ENCODE peak calls at places on chromosomes 11 and 22, in nine cellular contexts. O is cardiac muscle cell, S is cardiac fibroblast, K is HepG2, B is ascending aorta, U is mucosa of descending colon, R is astrocyte of the spinal cord, L is epithelial cell of esophagus, D is tibial nerve. I is an unnamed sample.

GRCh38 chr11:125464266-125464662 is 31.8 kb downstream of the FEZ1 start:
- DNase-seq in O (no peak), S (peak), K (no peak), B (no peak), U (no peak), R (peak), L (peak), D (no peak), I (no peak)

GRCh38 chr11:36402568-36403181 is 106.6 kb downstream of the PRR5L start:
- DNase-seq in O (no peak), S (peak), K (no peak), B (no peak), U (no peak), R (no peak), L (no peak), D (no peak), I (no peak)

GRCh38 chr22:44906248-44906936 is 103.4 kb downstream of the PHF21B start:
- DNase-seq in O (no peak), S (no peak), K (no peak), B (no peak), U (no peak), R (no peak), L (no peak), D (no peak), I (no peak)

GRCh38 chr11:75577198-75577597 is 15.1 kb downstream of the SERPINH1 start:
- DNase-seq in O (peak), S (peak), K (no peak), B (no peak), U (no peak), R (no peak), L (no peak), D (peak), I (no peak)

GRCh38 chr22:30250713-30251267 is 4.2 kb upstream of the LIF start:
- DNase-seq in O (no peak), S (no peak), K (no peak), B (no peak), U (no peak), R (peak), L (peak), D (no peak), I (no peak)

GRCh38 chr11:121757480-121758125 is 304.8 kb upstream of the SORL1-AS1 start:
- DNase-seq in O (no peak), S (no peak), K (no peak), B (no peak), U (no peak), R (peak), L (peak), D (no peak), I (no peak)

GRCh38 chr11:133966147-133966546 is 9.4 kb upstream of the IGSF9B start:
- DNase-seq in O (no peak), S (no peak), K (no peak), B (no peak), U (no peak), R (no peak), L (no peak), D (no peak), I (no peak)

GRCh38 chr11:64262271-64263002 is 11.1 kb downstream of the PLCB3 start:
- DNase-seq in O (no peak), S (no peak), K (no peak), B (no peak), U (no peak), R (no peak), L (no peak), D (no peak), I (no peak)

GRCh38 chr11:14249121-14249963 is 109.6 kb downstream of the RRAS2 start:
- DNase-seq in O (peak), S (peak), K (peak), B (no peak), U (no peak), R (peak), L (peak), D (peak), I (peak)

GRCh38 chr11:65662247-65662801 is 392 bp downstream of the RELA start:
- DNase-seq in O (no peak), S (peak), K (no peak), B (no peak), U (no peak), R (no peak), L (no peak), D (no peak), I (no peak)

GRCh38 chr11:131537196-131537595 is 166.8 kb downstream of the NTM start:
- DNase-seq in O (no peak), S (no peak), K (no peak), B (no peak), U (no peak), R (no peak), L (no peak), D (no peak), I (no peak)

GRCh38 chr11:126332221-126332711 is 23.2 kb upstream of the ST3GAL4 start:
- DNase-seq in O (no peak), S (peak), K (no peak), B (no peak), U (peak), R (peak), L (peak), D (peak), I (peak)

GRCh38 chr11:126561327-126561893 is 205.9 kb downstream of the ST3GAL4 start:
- DNase-seq in O (peak), S (peak), K (peak), B (no peak), U (no peak), R (peak), L (peak), D (no peak), I (peak)

GRCh38 chr11:106482920-106483761 is 405.7 kb downstream of the AASDHPPT start:
- DNase-seq in O (peak), S (peak), K (peak), B (no peak), U (no peak), R (peak), L (peak), D (no peak), I (peak)

GRCh38 chr22:33274214-33274828 is 216.1 kb upstream of the SYN3 start:
- DNase-seq in O (peak), S (peak), K (peak), B (no peak), U (no peak), R (no peak), L (no peak), D (no peak), I (no peak)

GRCh38 chr11:35529971-35530495 is 4.6 kb upstream of the PAMR1 start:
- DNase-seq in O (no peak), S (peak), K (no peak), B (no peak), U (no peak), R (peak), L (peak), D (peak), I (peak)

GRCh38 chr11:3799143-3799542 is 1.8 kb upstream of the NUP98 start:
- DNase-seq in O (no peak), S (no peak), K (no peak), B (no peak), U (no peak), R (no peak), L (no peak), D (no peak), I (no peak)

GRCh38 chr11:15843309-15843857 is 513.0 kb downstream of the SOX6 start:
- DNase-seq in O (no peak), S (peak), K (no peak), B (no peak), U (no peak), R (peak), L (no peak), D (no peak), I (no peak)

GRCh38 chr22:25514436-25514835 is 50.0 kb upstream of the GRK3 start:
- DNase-seq in O (peak), S (no peak), K (no peak), B (no peak), U (no peak), R (no peak), L (peak), D (no peak), I (no peak)

GRCh38 chr22:38239101-38239761 is 33.6 kb downstream of the TMEM184B start:
- DNase-seq in O (peak), S (peak), K (no peak), B (no peak), U (no peak), R (peak), L (peak), D (no peak), I (peak)

GRCh38 chr22:43343262-43343988 is at the start of gene SCUBE1:
- DNase-seq in O (peak), S (peak), K (no peak), B (no peak), U (peak), R (no peak), L (peak), D (peak), I (no peak)

GRCh38 chr11:107157146-107157808 is 139.0 kb upstream of the GUCY1A2 start:
- DNase-seq in O (no peak), S (no peak), K (no peak), B (no peak), U (no peak), R (no peak), L (no peak), D (no peak), I (no peak)

GRCh38 chr11:105167244-105167643 is 27.7 kb upstream of the CARD18 start:
- DNase-seq in O (no peak), S (no peak), K (no peak), B (no peak), U (no peak), R (no peak), L (no peak), D (no peak), I (no peak)

GRCh38 chr22:32836286-32836859 is 34.9 kb downstream of the TIMP3 start:
- DNase-seq in O (no peak), S (peak), K (peak), B (no peak), U (no peak), R (no peak), L (peak), D (no peak), I (no peak)

GRCh38 chr11:77113382-77114088 is 10.9 kb downstream of the OMP start:
- DNase-seq in O (peak), S (peak), K (no peak), B (no peak), U (peak), R (peak), L (peak), D (no peak), I (no peak)

GRCh38 chr11:77115956-77116355 is 12.1 kb upstream of the MYO7A start:
- DNase-seq in O (no peak), S (no peak), K (no peak), B (no peak), U (peak), R (no peak), L (no peak), D (no peak), I (no peak)

GRCh38 chr11:77114089-77114463 is 11.4 kb downstream of the OMP start:
- DNase-seq in O (no peak), S (no peak), K (no peak), B (no peak), U (peak), R (no peak), L (no peak), D (no peak), I (no peak)

GRCh38 chr11:77117485-77117884 is 10.6 kb upstream of the MYO7A start:
- DNase-seq in O (no peak), S (no peak), K (no peak), B (no peak), U (peak), R (peak), L (no peak), D (no peak), I (no peak)

GRCh38 chr11:77115181-77115611 is 12.6 kb downstream of the OMP start:
- DNase-seq in O (no peak), S (no peak), K (no peak), B (no peak), U (peak), R (no peak), L (no peak), D (no peak), I (no peak)
- TF ChIP-seq CTCF in O (no peak), S (peak), K (no peak), B (no peak), U (no peak), R (peak), L (peak), D (no peak), I (peak)

DNA sequence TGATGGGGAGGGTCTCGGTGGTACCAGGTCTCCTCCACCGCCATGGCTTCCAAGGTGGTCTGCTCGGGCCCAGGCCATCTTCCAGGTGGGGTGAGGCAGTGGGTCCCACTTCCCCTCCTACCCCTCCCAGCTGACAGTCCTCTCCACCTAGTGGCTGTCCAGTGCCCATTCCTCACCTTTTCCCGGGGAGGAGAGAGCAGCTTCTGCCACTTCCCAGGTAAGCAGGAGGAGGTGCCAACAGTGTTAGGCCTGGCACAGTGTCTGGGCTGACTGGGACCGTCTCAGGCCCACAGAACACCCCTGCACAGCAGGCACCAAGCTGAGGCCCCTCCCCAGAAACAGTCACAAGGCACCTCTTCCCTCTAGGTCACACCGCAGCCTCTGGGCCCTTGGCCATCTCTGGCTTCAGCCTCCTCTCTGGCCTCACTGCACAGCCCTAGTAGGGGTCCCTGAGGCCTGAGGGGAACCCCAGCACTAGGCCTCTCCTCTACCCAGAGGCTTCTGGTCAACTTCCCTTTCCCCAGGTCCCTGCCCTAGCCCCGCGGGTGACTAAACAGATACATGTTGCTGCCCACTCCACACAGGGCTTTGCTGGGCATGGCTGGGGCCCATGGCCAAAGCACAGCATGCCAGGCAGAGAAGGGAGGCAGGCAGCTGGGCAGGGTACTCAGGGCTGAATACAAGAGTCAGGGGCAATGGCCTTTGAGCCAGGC is 2.3 kb upstream of the ANKRD13D start:
- DNase-seq in O (no peak), S (no peak), K (no peak), B (no peak), U (peak), R (no peak), L (no peak), D (no peak), I (no peak)
- H3K4me3 ChIP-seq in O (no peak), S (no peak), K (no peak), B (no peak), U (no peak), R (no peak), L (no peak), D (no peak), I (no peak)

GRCh38 chr22:20885017-20885556 is 26.3 kb downstream of the SNAP29 start:
- DNase-seq in O (no peak), S (no peak), K (no peak), B (no peak), U (no peak), R (no peak), L (no peak), D (no peak), I (no peak)

GRCh38 chr22:20881869-20882815 is 23.3 kb downstream of the SNAP29 start:
- DNase-seq in O (no peak), S (no peak), K (no peak), B (no peak), U (peak), R (no peak), L (no peak), D (no peak), I (no peak)

GRCh38 chr22:20882855-20883254 is 24.0 kb downstream of the SNAP29 start:
- DNase-seq in O (no peak), S (no peak), K (no peak), B (no peak), U (no peak), R (no peak), L (no peak), D (no peak), I (no peak)

GRCh38 chr22:20885557-20886323 is 26.9 kb downstream of the SNAP29 start:
- DNase-seq in O (peak), S (peak), K (peak), B (peak), U (peak), R (peak), L (peak), D (peak), I (peak)

GRCh38 chr22:20884454-20884853 is 25.6 kb downstream of the SNAP29 start:
- DNase-seq in O (no peak), S (no peak), K (no peak), B (no peak), U (peak), R (no peak), L (no peak), D (no peak), I (no peak)
- TF ChIP-seq CTCF in O (no peak), S (no peak), K (no peak), B (no peak), U (no peak), R (no peak), L (no peak), D (no peak), I (no peak)

GRCh38 chr22:48704335-48704734 is 1123.3 kb downstream of the BRD1 start:
- DNase-seq in O (no peak), S (no peak), K (no peak), B (no peak), U (no peak), R (no peak), L (no peak), D (no peak), I (no peak)
- H3K4me3 ChIP-seq in O (no peak), S (no peak), K (no peak), B (no peak), U (no peak), R (no peak), L (no peak), D (no peak), I (no peak)

GRCh38 chr22:19478466-19479357 is at the start of gene UFD1:
- DNase-seq in O (peak), S (peak), K (peak), B (peak), U (peak), R (peak), L (peak), D (peak), I (no peak)

GRCh38 chr22:19477321-19478085 is 1.5 kb downstream of the UFD1 start:
- DNase-seq in O (no peak), S (peak), K (peak), B (no peak), U (no peak), R (peak), L (no peak), D (no peak), I (no peak)

GRCh38 chr22:19479358-19480172 is at the start of gene CDC45:
- DNase-seq in O (peak), S (peak), K (peak), B (peak), U (peak), R (peak), L (peak), D (peak), I (peak)

GRCh38 chr22:19476023-19476422 is 3.0 kb downstream of the UFD1 start:
- DNase-seq in O (no peak), S (no peak), K (no peak), B (no peak), U (no peak), R (no peak), L (no peak), D (no peak), I (no peak)

GRCh38 chr22:19478086-19478392 is 954 bp downstream of the UFD1 start:
- DNase-seq in O (no peak), S (no peak), K (no peak), B (no peak), U (no peak), R (no peak), L (no peak), D (no peak), I (no peak)
- TF ChIP-seq CTCF in O (no peak), S (no peak), K (no peak), B (no peak), U (no peak), R (no peak), L (no peak), D (no peak), I (no peak)

GRCh38 chr22:20125201-20126174 is 6.1 kb upstream of the ZDHHC8 start:
- DNase-seq in O (no peak), S (no peak), K (no peak), B (no peak), U (no peak), R (no peak), L (no peak), D (no peak), I (no peak)

GRCh38 chr22:20123364-20124082 is 6.5 kb upstream of the TRMT2A start:
- DNase-seq in O (no peak), S (no peak), K (no peak), B (no peak), U (no peak), R (no peak), L (no peak), D (no peak), I (no peak)

GRCh38 chr22:20124083-20124787 is 7.2 kb upstream of the TRMT2A start:
- DNase-seq in O (no peak), S (no peak), K (no peak), B (no peak), U (no peak), R (no peak), L (no peak), D (no peak), I (no peak)

GRCh38 chr22:20118572-20119020 is 1.6 kb upstream of the TRMT2A start:
- DNase-seq in O (no peak), S (no peak), K (no peak), B (no peak), U (peak), R (no peak), L (no peak), D (no peak), I (no peak)

DNA sequence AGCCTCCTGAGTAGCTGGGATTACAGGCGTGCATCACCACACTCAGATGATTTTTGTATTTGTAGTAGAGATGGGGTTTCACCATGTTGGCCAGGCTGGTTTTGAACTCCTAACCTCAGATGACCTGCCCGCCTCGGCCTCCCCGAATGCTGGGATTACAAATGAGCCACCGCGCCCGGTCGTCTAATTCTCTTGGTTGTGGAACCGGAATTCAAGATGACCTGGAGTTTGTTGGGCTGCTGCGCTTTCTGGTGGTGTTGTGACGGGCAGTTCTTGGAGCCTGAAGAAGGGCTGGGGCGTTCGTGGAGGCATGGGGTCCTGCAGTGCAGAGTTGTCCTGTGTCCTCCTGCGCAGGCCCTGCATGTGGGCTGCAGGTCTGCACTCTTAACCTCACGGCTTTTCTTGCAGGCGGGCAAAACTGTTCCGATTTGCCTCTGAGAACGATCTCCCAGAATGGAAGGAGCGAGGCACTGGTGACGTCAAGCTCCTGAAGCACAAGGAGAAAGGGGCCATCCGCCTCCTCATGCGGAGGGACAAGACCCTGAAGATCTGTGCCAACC is 4.9 kb upstream of the TRMT2A start:
- DNase-seq in O (no peak), S (no peak), K (no peak), B (no peak), U (peak), R (no peak), L (no peak), D (no peak), I (no peak)
- H3K4me3 ChIP-seq in O (no peak), S (no peak), K (no peak), B (no peak), U (no peak), R (no peak), L (no peak), D (no peak), I (no peak)

DNA sequence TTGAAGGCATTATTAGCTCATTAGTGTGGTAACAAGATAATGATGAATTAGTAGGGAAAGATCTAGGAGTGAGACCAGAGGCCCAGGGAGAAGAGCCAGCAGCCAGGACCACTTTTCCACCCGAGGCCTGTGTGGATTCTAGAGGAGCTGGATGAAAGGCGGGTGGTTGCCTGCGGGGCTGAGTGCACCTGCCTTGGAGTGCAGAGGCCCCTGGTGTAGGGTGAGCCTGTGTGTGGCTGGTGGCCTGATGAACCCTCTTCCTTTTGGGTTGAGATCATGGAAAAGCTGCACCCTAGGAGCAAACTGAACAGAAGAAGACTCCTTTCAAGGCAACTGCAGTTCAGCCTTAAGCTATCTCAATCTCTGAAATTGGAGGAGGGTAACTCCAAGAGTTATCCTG is 5.9 kb upstream of the TP53AIP1 start:
- DNase-seq in O (peak), S (no peak), K (no peak), B (no peak), U (no peak), R (no peak), L (no peak), D (no peak), I (no peak)
- TF ChIP-seq CTCF in O (peak), S (peak), K (peak), B (peak), U (no peak), R (peak), L (no peak), D (no peak), I (peak)